ENCODE peak calls at places on chromosomes 13 and 19, in ten cellular contexts. C is cardiac muscle cell; A is stimulated activated CD8-positive, alpha-beta memory T cell treated with anti-CD3 and anti-CD28 coated beads, Interleukin-7, amount 100 ng/mL, for 48 hours; Q is sciatic nerve; H is T-cell; E is NCI-H2029 treated with DMSO at 0.1 percent for 48 hours; L is activated naive CD8-positive, alpha-beta T cell treated with anti-CD3 and anti-CD28 coated beads for 36 hours; U is RPMI7951; I is AG04450; T is cardiac septum. N is an unnamed sample.

GRCh38 chr19:58519087-58519354 is 589 bp downstream of the ZBTB45 start:
- DNase-seq in U (peak), T (no peak), I (no peak), Q (peak), H (no peak), A (no peak), L (peak), E (peak), C (peak), N (peak)

GRCh38 chr19:36128392-36128736 is 11.5 kb upstream of the CAPNS1 start:
- DNase-seq in H (no peak), L (no peak), I (no peak), T (no peak), E (no peak), C (no peak), U (peak), A (no peak), Q (no peak), N (no peak)

GRCh38 chr19:18304496-18305312 is 18.2 kb downstream of the LSM4 start:
- DNase-seq in U (peak), C (peak), Q (peak), A (peak), I (no peak), E (no peak), L (peak), T (peak), H (no peak), N (peak)

GRCh38 chr19:49475995-49476880 is 2.2 kb downstream of the FLT3LG start:
- DNase-seq in L (peak), H (no peak), I (no peak), A (peak), T (no peak), E (no peak), C (peak), Q (no peak), U (no peak), N (no peak)

GRCh38 chr13:51737609-51738008 is 66.4 kb downstream of the DHRS12 start:
- DNase-seq in U (no peak), I (no peak), Q (no peak), L (peak), H (no peak), E (no peak), A (no peak), T (no peak), C (no peak), N (no peak)

GRCh38 chr19:1655131-1655981 is 2.9 kb upstream of the TCF3 start:
- DNase-seq in I (no peak), Q (no peak), C (no peak), A (no peak), U (peak), L (no peak), H (no peak), E (no peak), T (no peak), N (no peak)

GRCh38 chr13:43270043-43270830 is 246.9 kb downstream of the DNAJC15 start:
- DNase-seq in C (no peak), H (no peak), Q (no peak), T (no peak), L (no peak), E (no peak), U (no peak), I (no peak), A (no peak), N (no peak)

GRCh38 chr19:12720851-12721655 is 2.7 kb downstream of the TNPO2 start:
- DNase-seq in A (no peak), I (no peak), L (no peak), T (no peak), H (no peak), E (no peak), C (peak), Q (no peak), U (no peak), N (peak)

GRCh38 chr13:40508112-40508511 is 158.3 kb downstream of the FOXO1 start:
- DNase-seq in C (no peak), L (no peak), T (no peak), H (no peak), Q (no peak), A (no peak), U (peak), I (no peak), E (no peak), N (peak)

GRCh38 chr19:49546825-49547565 is 19.2 kb downstream of the RCN3 start:
- DNase-seq in Q (peak), L (peak), U (peak), E (peak), A (no peak), I (peak), H (no peak), C (peak), T (no peak), N (peak)

GRCh38 chr19:39199025-39199424 is 2.3 kb downstream of the NCCRP1 start:
- DNase-seq in T (no peak), U (peak), H (no peak), I (peak), C (peak), E (no peak), Q (no peak), A (no peak), L (no peak), N (peak)

GRCh38 chr13:98141938-98142426 is 912 bp upstream of the FARP1 start:
- DNase-seq in C (no peak), I (no peak), U (no peak), E (no peak), T (no peak), L (peak), A (no peak), Q (peak), H (no peak), N (peak)

GRCh38 chr13:59946924-59947323 is 216.8 kb downstream of the DIAPH3 start:
- DNase-seq in A (no peak), C (peak), I (no peak), T (no peak), L (no peak), U (peak), E (no peak), Q (no peak), H (no peak), N (peak)

GRCh38 chr13:104949840-104950805 is 1585.3 kb downstream of the EFNB2 start:
- DNase-seq in A (no peak), U (no peak), I (no peak), L (no peak), E (no peak), T (no peak), C (no peak), Q (no peak), H (no peak), N (no peak)

GRCh38 chr13:20713014-20713376 is 9.5 kb downstream of the IL17D start:
- DNase-seq in I (no peak), L (no peak), Q (no peak), E (no peak), T (no peak), A (no peak), U (no peak), H (no peak), C (peak), N (no peak)

GRCh38 chr13:111604087-111604486 is 283.6 kb downstream of the TEX29 start:
- DNase-seq in E (no peak), I (no peak), L (no peak), T (no peak), U (no peak), Q (no peak), C (no peak), H (no peak), A (no peak), N (no peak)

GRCh38 chr13:79901336-79901735 is 420.4 kb downstream of the NDFIP2 start:
- DNase-seq in A (no peak), C (no peak), I (no peak), L (no peak), Q (no peak), T (no peak), U (peak), H (no peak), E (no peak), N (no peak)

N was measured in AG10803.